ENCODE peak calls at places on chromosomes 6 and 20, in five cellular contexts. I is endodermal cell; O is non-pigmented ciliary epithelial cell; B is stimulated activated CD8-positive, alpha-beta memory T cell treated with anti-CD3 and anti-CD28 coated beads, Interleukin-4, amount 100 ng/mL, for 24 hours; R is activated T-cell treated with anti-CD3 and anti-CD28 coated beads for 1 hour. H is an unnamed sample.

GRCh38 chr6:42100029-42100901 is 42.2 kb downstream of the C6orf132 start:
- DNase-seq in I (no peak), O (peak), B (no peak), R (no peak), H (no peak)

GRCh38 chr6:159094444-159095252 is 49.9 kb upstream of the TAGAP start:
- DNase-seq in O (no peak), B (peak), R (no peak), I (peak), H (peak)

GRCh38 chr20:12699374-12700228 is 309.2 kb upstream of the SPTLC3 start:
- DNase-seq in O (no peak), I (no peak), R (no peak), B (no peak), H (no peak)

GRCh38 chr6:169833258-169833794 is 81.9 kb downstream of the ERMARD start:
- DNase-seq in O (no peak), B (no peak), I (peak), R (no peak), H (peak)

GRCh38 chr6:55957961-55958422 is 82.6 kb upstream of the BMP5 start:
- DNase-seq in I (no peak), B (no peak), R (no peak), O (no peak), H (no peak)

GRCh38 chr20:50220093-50220893 is 29.7 kb downstream of the CEBPB start:
- DNase-seq in O (no peak), B (no peak), I (peak), R (no peak), H (peak)

GRCh38 chr6:4972438-4972837 is 31.4 kb downstream of the RPP40 start:
- DNase-seq in B (no peak), R (no peak), I (no peak), O (no peak), H (no peak)

GRCh38 chr6:49001856-49002255 is 461.2 kb downstream of the MMUT start:
- DNase-seq in O (no peak), B (no peak), R (no peak), I (no peak), H (no peak)

GRCh38 chr20:57429579-57430202 is 38.5 kb downstream of the RBM38 start:
- DNase-seq in I (no peak), R (no peak), B (no peak), O (peak), H (no peak)

GRCh38 chr6:128882991-128883571 is at the start of gene LAMA2:
- DNase-seq in R (no peak), B (no peak), O (no peak), I (peak), H (peak)

GRCh38 chr6:87482382-87482781 is 9.6 kb downstream of the SLC35A1 start:
- DNase-seq in B (no peak), I (no peak), R (no peak), O (no peak), H (no peak)

GRCh38 chr20:47231382-47232042 is 125.0 kb downstream of the ZMYND8 start:
- DNase-seq in R (no peak), O (peak), B (no peak), I (no peak), H (no peak)

GRCh38 chr20:16082051-16082550 is 491.1 kb downstream of the KIF16B start:
- DNase-seq in B (no peak), R (no peak), I (no peak), O (no peak), H (no peak)

GRCh38 chr20:42857446-42857845 is 332.3 kb downstream of the PTPRT start:
- DNase-seq in B (no peak), I (no peak), R (no peak), O (no peak), H (no peak)

GRCh38 chr6:41965429-41966213 is 24.0 kb upstream of the CCND3 start:
- DNase-seq in R (no peak), I (peak), B (no peak), O (no peak), H (peak)

GRCh38 chr6:22925304-22925835 is 356.0 kb downstream of the HDGFL1 start:
- DNase-seq in I (no peak), O (no peak), B (no peak), R (no peak), H (no peak)

GRCh38 chr6:154842828-154843227 is 109.6 kb downstream of the SCAF8 start:
- DNase-seq in B (no peak), O (no peak), R (no peak), I (no peak), H (no peak)